ENCODE peak calls at places on chromosomes 2 and 18, in five cellular contexts. X, D, Q, H and O are unnamed samples.

GRCh38 chr2:224039080-224039769 is at the start of gene SERPINE2:
- DNase-seq in X (peak; percentile 84), D (peak; percentile 10), Q (peak; percentile 90), H (peak; percentile 63), O (peak; percentile 81)

GRCh38 chr2:12321017-12321641 is 395.6 kb upstream of the TRIB2 start:
- DNase-seq in X (no peak), D (no peak), Q (peak; percentile 66), H (peak; percentile 96), O (no peak)

GRCh38 chr2:28956890-28957289 is 24.2 kb upstream of the TOGARAM2 start:
- DNase-seq in X (no peak), D (no peak), Q (no peak), H (peak; percentile 49), O (no peak)

GRCh38 chr2:233798335-233799086 is 20.4 kb downstream of the MROH2A start:
- DNase-seq in X (peak; percentile 46), D (no peak), Q (no peak), H (no peak), O (peak; percentile 51)

GRCh38 chr2:172745636-172746035 is 10.0 kb downstream of the RAPGEF4 start:
- DNase-seq in X (no peak), D (no peak), Q (no peak), H (peak; percentile 19), O (no peak)

GRCh38 chr2:23843051-23843976 is 83.6 kb downstream of the ATAD2B start:
- DNase-seq in X (no peak), D (no peak), Q (peak; percentile 1), H (peak; percentile 12), O (no peak)

GRCh38 chr2:60560734-60561649 is 7.5 kb upstream of the BCL11A start:
- DNase-seq in X (no peak), D (peak; percentile 56), Q (peak; percentile 53), H (peak; percentile 43), O (no peak)

GRCh38 chr2:54728669-54729120 is 5.2 kb downstream of the EML6 start:
- DNase-seq in X (no peak), D (no peak), Q (no peak), H (peak; percentile 87), O (no peak)

GRCh38 chr2:120381661-120382060 is 35.7 kb downstream of the INHBB start:
- DNase-seq in X (peak; percentile 27), D (no peak), Q (no peak), H (no peak), O (no peak)

GRCh38 chr2:70712916-70713315 is 55.1 kb downstream of the ADD2 start:
- DNase-seq in X (no peak), D (no peak), Q (no peak), H (no peak), O (no peak)

GRCh38 chr2:63614983-63615945 is 26.5 kb downstream of the MDH1 start:
- DNase-seq in X (no peak), D (no peak), Q (peak; percentile 10), H (peak; percentile 69), O (no peak)

GRCh38 chr18:25672490-25672889 is 320.5 kb upstream of the ZNF521 start:
- DNase-seq in X (no peak), D (no peak), Q (no peak), H (no peak), O (no peak)

GRCh38 chr2:3285901-3286645 is 91.5 kb downstream of the EIPR1 start:
- DNase-seq in X (no peak), D (no peak), Q (no peak), H (no peak), O (peak; percentile 72)

GRCh38 chr2:194549387-194549786 is 1107.6 kb upstream of the SLC39A10 start:
- DNase-seq in X (no peak), D (no peak), Q (no peak), H (no peak), O (no peak)

GRCh38 chr2:31253344-31254155 is 19.6 kb downstream of the EHD3 start:
- DNase-seq in X (no peak), D (no peak), Q (no peak), H (no peak), O (no peak)

GRCh38 chr2:59296279-59296678 is 1055.2 kb upstream of the FANCL start:
- DNase-seq in X (no peak), D (no peak), Q (no peak), H (no peak), O (no peak)

GRCh38 chr2:215479536-215480240 is 43.8 kb upstream of the FN1 start:
- DNase-seq in X (no peak), D (no peak), Q (peak; percentile 33), H (no peak), O (no peak)

GRCh38 chr2:235766206-235766794 is 272.5 kb downstream of the AGAP1 start:
- DNase-seq in X (no peak), D (peak; percentile 50), Q (peak; percentile 92), H (peak; percentile 89), O (no peak)

GRCh38 chr2:203463176-203463797 is 71.8 kb downstream of the RAPH1 start:
- DNase-seq in X (no peak), D (no peak), Q (no peak), H (no peak), O (no peak)

GRCh38 chr2:98346259-98347236 is at the start of gene CNGA3:
- DNase-seq in X (no peak), D (peak; percentile 18), Q (peak; percentile 82), H (peak; percentile 22), O (no peak)

GRCh38 chr18:64037812-64038414 is 68.0 kb downstream of the SERPINB8 start:
- DNase-seq in X (no peak), D (peak; percentile 38), Q (peak; percentile 66), H (peak; percentile 42), O (no peak)

GRCh38 chr2:128501022-128501690 is 182.5 kb upstream of the HS6ST1 start:
- DNase-seq in X (no peak), D (no peak), Q (no peak), H (no peak), O (no peak)

GRCh38 chr2:55879976-55880375 is 43.6 kb downstream of the EFEMP1 start:
- DNase-seq in X (no peak), D (no peak), Q (no peak), H (peak; percentile 87), O (no peak)

GRCh38 chr18:69961718-69962117 is 14.0 kb upstream of the CD226 start:
- DNase-seq in X (no peak), D (no peak), Q (no peak), H (no peak), O (no peak)

GRCh38 chr18:9736942-9737813 is 29.1 kb downstream of the RAB31 start:
- DNase-seq in X (no peak), D (no peak), Q (peak; percentile 51), H (peak; percentile 52), O (no peak)

GRCh38 chr2:67165141-67165990 is 231.8 kb upstream of the ETAA1 start:
- DNase-seq in X (no peak), D (no peak), Q (no peak), H (no peak), O (no peak)

GRCh38 chr2:4424153-4424552 is 720.8 kb downstream of the DCDC2C start:
- DNase-seq in X (no peak), D (no peak), Q (no peak), H (no peak), O (no peak)

GRCh38 chr2:181290182-181290581 is 167.0 kb upstream of the ITGA4 start:
- DNase-seq in X (no peak), D (no peak), Q (no peak), H (no peak), O (no peak)

GRCh38 chr18:11506871-11507270 is 102.5 kb upstream of the SLC35G4 start:
- DNase-seq in X (no peak), D (no peak), Q (no peak), H (no peak), O (no peak)

GRCh38 chr18:70397259-70397925 is 108.5 kb downstream of the SOCS6 start:
- DNase-seq in X (no peak), D (no peak), Q (no peak), H (peak; percentile 35), O (no peak)

GRCh38 chr18:35282353-35282752 is 7.7 kb downstream of the ZSCAN30 start:
- DNase-seq in X (no peak), D (no peak), Q (no peak), H (peak; percentile 96), O (no peak)

GRCh38 chr2:123953848-123954247 is 71.2 kb upstream of the CNTNAP5 start:
- DNase-seq in X (no peak), D (no peak), Q (no peak), H (peak; percentile 51), O (no peak)

GRCh38 chr2:111054791-111055627 is 65.7 kb upstream of the BCL2L11 start:
- DNase-seq in X (peak; percentile 73), D (no peak), Q (peak; percentile 79), H (no peak), O (no peak)

GRCh38 chr2:149537098-149537726 is 50.4 kb downstream of the MMADHC start:
- DNase-seq in X (no peak), D (no peak), Q (no peak), H (no peak), O (no peak)

GRCh38 chr2:235157746-235158482 is 206.1 kb downstream of the SH3BP4 start:
- DNase-seq in X (no peak), D (no peak), Q (no peak), H (no peak), O (no peak)

GRCh38 chr2:224909885-224910517 is 132.3 kb downstream of the DOCK10 start:
- DNase-seq in X (peak; percentile 90), D (no peak), Q (peak; percentile 76), H (peak; percentile 75), O (no peak)

GRCh38 chr2:219477815-219478214 is 20.9 kb upstream of the GMPPA start:
- DNase-seq in X (peak; percentile 45), D (no peak), Q (no peak), H (no peak), O (no peak)